ENCODE peak calls at places on chromosomes 13 and 19, in six cellular contexts. Y is colonic mucosa; F is left colon; P is Calu3; T is midbrain; R is stimulated activated CD4-positive, alpha-beta T cell treated with anti-CD3 and anti-CD28 coated beads, Interleukin-1b, Interleukin-23, amount 100 ng/mL, for 48 hours. S is an unnamed sample.

GRCh38 chr19:4559569-4559968 is at the start of gene SEMA6B:
- DNase-seq in P (no peak), F (no peak), Y (no peak), T (no peak), R (no peak), S (no peak)

GRCh38 chr19:15283141-15283885 is 49.0 kb downstream of the BRD4 start:
- DNase-seq in P (no peak), T (no peak), F (no peak), Y (no peak), R (peak; percentile 56), S (no peak)

GRCh38 chr19:47891622-47891922 is 5.5 kb upstream of the SULT2A1 start:
- DNase-seq in P (no peak), R (no peak), F (no peak), T (no peak), Y (no peak), S (no peak)

GRCh38 chr19:42762782-42763181 is 2.7 kb downstream of the PSG8 start:
- DNase-seq in Y (no peak), F (no peak), R (no peak), P (no peak), T (no peak), S (no peak)

GRCh38 chr13:34886987-34887386 is 55.1 kb upstream of the NBEA start:
- DNase-seq in T (no peak), F (no peak), R (no peak), Y (no peak), P (no peak), S (no peak)

GRCh38 chr19:39155741-39156140 is 30.2 kb downstream of the PAK4 start:
- DNase-seq in R (no peak), T (no peak), F (no peak), Y (no peak), P (no peak), S (no peak)

GRCh38 chr13:48749144-48749543 is 95.4 kb downstream of the CYSLTR2 start:
- DNase-seq in P (no peak), F (no peak), R (no peak), Y (no peak), T (no peak), S (no peak)

GRCh38 chr13:40069173-40070044 is 413.9 kb downstream of the COG6 start:
- DNase-seq in R (peak; percentile 68), Y (peak; percentile 76), P (peak; percentile 67), F (peak; percentile 81), T (peak; percentile 85), S (peak; percentile 68)

GRCh38 chr19:16127080-16127479 is 15.4 kb downstream of the RAB8A start:
- DNase-seq in F (no peak), P (no peak), Y (no peak), T (no peak), R (no peak), S (no peak)

GRCh38 chr19:51742736-51743288 is 8.9 kb downstream of the FPR1 start:
- DNase-seq in R (no peak), Y (no peak), F (no peak), T (no peak), P (no peak), S (no peak)

GRCh38 chr19:5020368-5020767 is 51.5 kb downstream of the KDM4B start:
- DNase-seq in F (no peak), Y (no peak), P (no peak), R (no peak), T (no peak), S (no peak)

GRCh38 chr19:32550666-32551065 is 30.3 kb upstream of the PDCD5 start:
- DNase-seq in T (no peak), R (no peak), P (no peak), F (no peak), Y (no peak), S (no peak)

GRCh38 chr13:45847554-45848224 is 3.9 kb downstream of the SIAH3 start:
- DNase-seq in T (no peak), F (peak; percentile 39), Y (no peak), P (peak; percentile 42), R (no peak), S (peak; percentile 36)

GRCh38 chr19:49064029-49064629 is 489 bp downstream of the NTF4 start:
- DNase-seq in P (no peak), R (no peak), T (no peak), Y (no peak), F (no peak), S (peak; percentile 28)

GRCh38 chr13:21884299-21884878 is 213.5 kb downstream of the FGF9 start:
- DNase-seq in F (no peak), P (no peak), Y (no peak), R (no peak), T (no peak), S (no peak)

GRCh38 chr13:20891768-20892167 is 10.8 kb downstream of the XPO4 start:
- DNase-seq in T (no peak), F (no peak), P (no peak), R (no peak), Y (no peak), S (no peak)

GRCh38 chr19:35458821-35459391 is 10.8 kb downstream of the FFAR2 start:
- DNase-seq in T (no peak), F (peak; percentile 16), P (peak; percentile 56), R (no peak), Y (peak; percentile 28), S (peak; percentile 52)

GRCh38 chr13:100269837-100270236 is 180.9 kb downstream of the PCCA start:
- DNase-seq in R (no peak), F (peak; percentile 60), P (no peak), T (peak; percentile 56), Y (peak; percentile 62), S (no peak)

GRCh38 chr13:110163020-110163658 is 143.8 kb downstream of the COL4A1 start:
- DNase-seq in P (no peak), Y (no peak), F (no peak), T (no peak), R (no peak), S (no peak)

GRCh38 chr19:38304352-38304865 is 358 bp downstream of the C19orf33 start:
- DNase-seq in Y (no peak), T (no peak), P (no peak), R (no peak), F (peak; percentile 53), S (no peak)

GRCh38 chr13:80303225-80303811 is 37.6 kb downstream of the SPRY2 start:
- DNase-seq in F (no peak), Y (no peak), R (no peak), P (no peak), T (no peak), S (no peak)

GRCh38 chr13:98983182-98983581 is 5.3 kb upstream of the DOCK9 start:
- DNase-seq in T (no peak), R (no peak), Y (no peak), P (no peak), F (no peak), S (no peak)

GRCh38 chr19:2812414-2813234 is 7.0 kb upstream of the ZNF554 start:
- DNase-seq in P (no peak), Y (no peak), R (no peak), T (no peak), F (no peak), S (peak; percentile 22)

GRCh38 chr19:10270616-10271394 is at the start of gene ICAM1:
- DNase-seq in T (no peak), P (peak; percentile 78), F (peak; percentile 83), Y (peak; percentile 77), R (peak; percentile 77), S (peak; percentile 81)

S was measured in GM20000.